ENCODE peak calls at places on chromosomes 11 and 22, in seven cellular contexts. P, Y, K, A, G, T and Z are unnamed samples.

GRCh38 chr11:17488563-17488962 is 11.9 kb upstream of the ABCC8 start:
- DNase-seq in Y (no peak), G (no peak), A (no peak), P (no peak), T (no peak), K (no peak), Z (no peak)

GRCh38 chr11:78351193-78351592 is 66.4 kb downstream of the GAB2 start:
- DNase-seq in G (no peak), P (no peak), A (no peak), T (no peak), K (no peak), Y (no peak), Z (no peak)

GRCh38 chr22:39773976-39774539 is 119.5 kb downstream of the ENTHD1 start:
- DNase-seq in G (peak; percentile 0), Y (peak; percentile 2), P (no peak), K (no peak), A (no peak), T (peak; percentile 3), Z (peak; percentile 16)

GRCh38 chr11:134098566-134099184 is 29.8 kb downstream of the JAM3 start:
- DNase-seq in G (no peak), Y (peak; percentile 20), T (no peak), P (no peak), K (no peak), A (no peak), Z (no peak)

GRCh38 chr11:72525466-72525865 is 91.1 kb upstream of the CLPB start:
- DNase-seq in G (no peak), T (no peak), A (no peak), P (no peak), Y (no peak), K (no peak), Z (no peak)

GRCh38 chr11:107157809-107158187 is 139.5 kb upstream of the GUCY1A2 start:
- DNase-seq in T (peak; percentile 59), Y (no peak), A (no peak), K (no peak), P (no peak), G (no peak), Z (no peak)

GRCh38 chr11:33737362-33737821 is 1.2 kb upstream of the CD59 start:
- DNase-seq in T (no peak), Y (no peak), P (no peak), G (no peak), A (no peak), K (no peak), Z (no peak)

GRCh38 chr11:2257023-2257700 is 13.2 kb downstream of the ASCL2 start:
- DNase-seq in G (no peak), A (peak; percentile 22), P (peak; percentile 43), Y (peak; percentile 88), K (no peak), T (no peak), Z (no peak)

GRCh38 chr11:35477871-35478270 is 47.5 kb downstream of the PAMR1 start:
- DNase-seq in A (no peak), Y (no peak), T (no peak), G (no peak), K (no peak), P (no peak), Z (no peak)

GRCh38 chr11:62069374-62069773 is 54.4 kb upstream of the INCENP start:
- DNase-seq in G (no peak), K (no peak), P (no peak), A (no peak), T (no peak), Y (no peak), Z (no peak)

GRCh38 chr22:49629586-49630447 is 197.9 kb downstream of the BRD1 start:
- DNase-seq in T (no peak), K (no peak), Y (no peak), A (no peak), G (no peak), P (no peak), Z (no peak)

GRCh38 chr11:45896392-45897068 is 10.5 kb downstream of the FREY1 start:
- DNase-seq in K (no peak), G (no peak), Y (no peak), A (peak; percentile 53), T (no peak), P (peak; percentile 68), Z (no peak)

GRCh38 chr11:103407641-103408040 is 298.4 kb downstream of the DYNC2H1 start:
- DNase-seq in K (no peak), G (no peak), A (no peak), T (no peak), Y (no peak), P (no peak), Z (no peak)

GRCh38 chr22:48942698-48943566 is 884.7 kb downstream of the BRD1 start:
- DNase-seq in P (no peak), G (no peak), Y (no peak), T (no peak), K (no peak), A (no peak), Z (no peak)

GRCh38 chr11:134244593-134244992 is 8.6 kb downstream of the THYN1 start:
- DNase-seq in A (no peak), G (peak; percentile 32), T (no peak), Y (peak; percentile 27), P (peak; percentile 28), K (no peak), Z (peak; percentile 33)

GRCh38 chr11:47078751-47079524 is 97.7 kb downstream of the ARFGAP2 start:
- DNase-seq in K (no peak), P (no peak), T (peak; percentile 86), G (peak; percentile 8), Y (no peak), A (no peak), Z (no peak)

GRCh38 chr11:2670541-2671100 is 29.2 kb downstream of the KCNQ1OT1 start:
- DNase-seq in G (no peak), T (no peak), P (no peak), K (no peak), Y (no peak), A (peak; percentile 3), Z (no peak)

GRCh38 chr11:118997627-118998387 is at the start of gene CENATAC:
- DNase-seq in T (peak; percentile 74), G (peak; percentile 80), P (peak; percentile 87), K (peak; percentile 88), Y (peak; percentile 89), A (peak; percentile 96), Z (peak; percentile 88)
- TF ChIP-seq CTCF in T (no peak), G (peak; percentile 1), P (no peak), K (peak; percentile 60), Y (no peak), A (peak; percentile 14), Z (peak; percentile 11)

GRCh38 chr22:17891427-17892167 is 117.3 kb upstream of the BID start:
- DNase-seq in T (no peak), P (no peak), Y (no peak), G (no peak), A (peak; percentile 31), K (no peak), Z (no peak)
- TF ChIP-seq CTCF in T (no peak), P (no peak), Y (peak; percentile 57), G (peak; percentile 1), A (no peak), K (peak; percentile 60), Z (peak; percentile 27)

GRCh38 chr11:43987384-43988039 is 45.1 kb downstream of the C11orf96 start:
- DNase-seq in T (peak; percentile 98), G (peak; percentile 80), A (peak; percentile 66), Y (no peak), K (peak; percentile 74), P (peak; percentile 41), Z (peak; percentile 73)

GRCh38 chr11:43986881-43987280 is 44.4 kb downstream of the C11orf96 start:
- DNase-seq in Y (no peak), P (no peak), K (no peak), G (no peak), T (no peak), A (no peak), Z (no peak)

GRCh38 chr11:43989162-43989961 is 46.9 kb downstream of the C11orf96 start:
- DNase-seq in G (no peak), A (peak; percentile 35), T (no peak), K (peak; percentile 37), Y (no peak), P (no peak), Z (peak; percentile 48)

GRCh38 chr11:43986327-43986726 is 43.9 kb downstream of the C11orf96 start:
- DNase-seq in P (no peak), A (no peak), G (no peak), K (no peak), T (no peak), Y (no peak), Z (no peak)

GRCh38 chr11:43988040-43988793 is 45.8 kb downstream of the C11orf96 start:
- DNase-seq in G (peak; percentile 59), A (no peak), K (no peak), P (no peak), Y (no peak), T (peak; percentile 68), Z (peak; percentile 21)
- TF ChIP-seq CTCF in G (peak; percentile 27), A (no peak), K (no peak), P (no peak), Y (no peak), T (peak; percentile 43), Z (peak; percentile 42)

GRCh38 chr11:81005595-81005994 is 1564.8 kb upstream of the TENM4 start:
- DNase-seq in P (no peak), G (peak; percentile 80), A (no peak), K (no peak), Y (peak; percentile 96), T (peak; percentile 91), Z (peak; percentile 68)
- TF ChIP-seq CTCF in P (no peak), G (no peak), A (no peak), K (no peak), Y (no peak), T (no peak), Z (no peak)

GRCh38 chr11:109939176-109939810 is 153.9 kb upstream of the ZC3H12C start:
- DNase-seq in A (peak; percentile 58), P (peak; percentile 21), T (peak; percentile 85), K (no peak), Y (peak; percentile 81), G (peak; percentile 84), Z (peak; percentile 71)
- TF ChIP-seq CTCF in A (peak; percentile 77), P (peak; percentile 47), T (peak; percentile 59), K (peak; percentile 52), Y (peak; percentile 80), G (peak; percentile 82), Z (peak; percentile 65)

GRCh38 chr22:29926057-29926456 is 43.1 kb downstream of the MTMR3 start:
- DNase-seq in A (no peak), P (no peak), Y (no peak), G (no peak), K (no peak), T (no peak), Z (no peak)

DNA sequence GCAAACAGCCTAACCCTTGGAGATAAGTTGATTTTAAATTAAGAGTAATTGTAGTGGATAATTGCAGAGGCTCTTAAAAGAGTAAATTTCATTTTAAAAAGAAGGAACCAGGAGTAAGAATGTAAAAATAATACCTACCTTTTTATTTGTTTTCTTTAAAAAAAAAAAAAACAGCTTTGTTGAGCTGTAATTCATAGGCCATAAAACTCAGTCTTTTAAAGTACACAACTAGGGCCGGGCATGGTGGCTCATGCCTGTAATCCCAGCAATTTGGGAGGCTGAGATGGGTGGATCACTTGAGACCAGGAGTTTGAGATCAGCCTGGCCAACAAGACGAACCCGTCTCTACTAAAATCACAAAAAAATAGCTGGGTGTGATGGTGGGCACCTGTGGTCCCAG is 42.4 kb downstream of the MTMR3 start:
- DNase-seq in Y (no peak), G (no peak), P (no peak), A (no peak), T (no peak), K (no peak), Z (no peak)
- TF ChIP-seq CTCF in Y (no peak), G (no peak), P (no peak), A (no peak), T (no peak), K (no peak), Z (no peak)